ENCODE peak calls at places on chromosomes 2 and 18, in nine cellular contexts. B is PC-9; H is H54; L is activated CD4-positive, alpha-beta T cell treated with anti-CD3 and anti-CD28 coated beads, Interleukin-2, amount 50 U/mL, for 24 hours; D is K562; O is sciatic nerve; Z is foreskin fibroblast; R is fibroblast of lung; U is EH. K is an unnamed sample.

GRCh38 chr2:17620280-17620679 is 79.8 kb downstream of the VSNL1 start:
- DNase-seq in U (peak), O (no peak), B (peak), Z (peak), R (no peak), L (no peak), D (no peak), H (no peak), K (peak)

GRCh38 chr18:80132196-80132812 is 23.2 kb downstream of the ADNP2 start:
- DNase-seq in Z (no peak), B (no peak), D (no peak), U (no peak), L (no peak), H (no peak), R (no peak), O (no peak), K (no peak)

GRCh38 chr2:240260664-240261063 is 120.2 kb upstream of the OTOS start:
- DNase-seq in U (no peak), Z (no peak), D (no peak), B (no peak), O (no peak), R (no peak), L (no peak), H (no peak), K (no peak)

GRCh38 chr18:51897884-51898283 is 442.1 kb upstream of the DCC start:
- DNase-seq in Z (no peak), O (no peak), R (no peak), H (no peak), L (no peak), U (no peak), D (no peak), B (no peak), K (no peak)

GRCh38 chr2:24831736-24832421 is 38.7 kb downstream of the CENPO start:
- DNase-seq in U (no peak), L (no peak), Z (no peak), O (peak), H (no peak), B (no peak), D (no peak), R (no peak), K (no peak)

GRCh38 chr2:182173944-182174622 is 188.4 kb downstream of the PPP1R1C start:
- DNase-seq in H (no peak), U (peak), O (no peak), Z (no peak), L (no peak), R (no peak), D (no peak), B (no peak), K (no peak)

GRCh38 chr2:79982445-79982844 is 322.1 kb downstream of the LRRTM1 start:
- DNase-seq in Z (no peak), O (no peak), H (no peak), D (peak), R (no peak), B (no peak), L (no peak), U (no peak), K (no peak)

GRCh38 chr2:71609958-71610357 is 156.6 kb downstream of the DYSF start:
- DNase-seq in O (no peak), Z (peak), U (peak), R (peak), L (no peak), H (no peak), D (no peak), B (no peak), K (peak)

GRCh38 chr18:9653390-9653789 is 39.0 kb upstream of the PPP4R1 start:
- DNase-seq in B (peak), L (no peak), U (peak), D (no peak), R (peak), H (no peak), Z (peak), O (peak), K (peak)

GRCh38 chr2:43269074-43269572 is 42.7 kb upstream of the ZFP36L2 start:
- DNase-seq in L (no peak), O (peak), H (peak), Z (peak), R (peak), U (peak), B (peak), D (peak), K (peak)

GRCh38 chr2:28683100-28683706 is 68.4 kb upstream of the PPP1CB start:
- DNase-seq in L (no peak), Z (peak), R (peak), D (peak), O (peak), H (peak), U (peak), B (peak), K (peak)

GRCh38 chr2:25251032-25251460 is 82.7 kb upstream of the POMC start:
- DNase-seq in L (no peak), B (no peak), D (no peak), U (no peak), H (no peak), O (no peak), Z (no peak), R (no peak), K (no peak)

GRCh38 chr2:39243469-39244123 is at the start of gene CDKL4:
- DNase-seq in H (no peak), O (no peak), D (no peak), R (no peak), Z (peak), B (no peak), L (no peak), U (peak), K (no peak)

GRCh38 chr2:213475433-213475832 is 191.2 kb downstream of the SPAG16 start:
- DNase-seq in R (no peak), B (no peak), L (no peak), Z (peak), D (no peak), O (no peak), U (no peak), H (no peak), K (no peak)

GRCh38 chr2:52456759-52457377 is 1310.7 kb upstream of the CHAC2 start:
- DNase-seq in R (no peak), D (no peak), H (no peak), B (no peak), O (no peak), U (no peak), L (no peak), Z (no peak), K (no peak)

GRCh38 chr2:16396986-16397385 is 268.6 kb downstream of the CYRIA start:
- DNase-seq in U (no peak), H (no peak), Z (no peak), B (no peak), D (no peak), O (no peak), L (no peak), R (no peak), K (no peak)

GRCh38 chr2:138752231-138752956 is 27.8 kb downstream of the NXPH2 start:
- DNase-seq in H (no peak), B (peak), D (no peak), Z (no peak), U (no peak), O (no peak), L (no peak), R (peak), K (peak)

GRCh38 chr2:234495801-234496441 is 960 bp downstream of the ARL4C start:
- DNase-seq in R (peak), D (no peak), H (no peak), Z (peak), L (no peak), O (no peak), B (peak), U (peak), K (peak)

GRCh38 chr2:172712251-172712650 is 23.4 kb upstream of the RAPGEF4 start:
- DNase-seq in B (no peak), U (no peak), L (no peak), D (no peak), H (no peak), O (no peak), R (no peak), Z (no peak), K (no peak)

GRCh38 chr2:36357506-36358316 is 2.1 kb downstream of the CRIM1 start:
- DNase-seq in H (no peak), O (no peak), D (no peak), L (no peak), R (peak), U (peak), Z (peak), B (peak), K (peak)

GRCh38 chr2:25483584-25484266 is 142.0 kb upstream of the DNMT3A start:
- DNase-seq in Z (peak), L (no peak), U (no peak), D (no peak), H (no peak), B (no peak), O (no peak), R (no peak), K (no peak)